ENCODE peak calls at places on chromosome 18, in four cellular contexts. H, R, T and Z are unnamed samples. For H3K4me1 and H3K9me3, the result is how much of the 10 kb centered on the place peaks cover.

GRCh38 chr18:58788971-58789797 is 75.5 kb upstream of the ZNF532 start:
- DNase-seq in R (no peak), T (no peak), H (peak), Z (no peak)

GRCh38 chr18:78857252-78858150 is 122.1 kb upstream of the SALL3 start:
- DNase-seq in H (no peak), T (no peak), R (no peak), Z (no peak)

GRCh38 chr18:21656402-21656801 is 44.3 kb downstream of the SNRPD1 start:
- DNase-seq in T (no peak), H (peak), R (no peak), Z (no peak)

GRCh38 chr18:79567481-79568147 is 112.0 kb upstream of the CTDP1 start:
- DNase-seq in H (peak), T (peak), R (peak), Z (no peak)

GRCh38 chr18:46477425-46478011 is 179.5 kb downstream of the LOXHD1 start:
- DNase-seq in R (no peak), T (no peak), H (no peak), Z (no peak)

GRCh38 chr18:48851563-48851962 is 99.2 kb downstream of the SMAD7 start:
- DNase-seq in R (peak), H (no peak), T (peak), Z (peak)

GRCh38 chr18:32711862-32712261 is 61.0 kb downstream of the KLHL14 start:
- DNase-seq in T (no peak), H (no peak), R (no peak), Z (no peak)

GRCh38 chr18:67104700-67105284 is 411.7 kb downstream of the DSEL start:
- DNase-seq in H (peak), T (peak), R (peak), Z (no peak)

GRCh38 chr18:3329471-3329870 is 67.5 kb downstream of the MYL12B start:
- DNase-seq in T (no peak), R (no peak), H (no peak), Z (no peak)

GRCh38 chr18:45920367-45920766 is 46.8 kb downstream of the EPG5 start:
- DNase-seq in R (peak), T (peak), H (peak), Z (no peak)

GRCh38 chr18:38496222-38496810 is 930.7 kb upstream of the CELF4 start:
- DNase-seq in H (no peak), R (no peak), T (no peak), Z (no peak)

GRCh38 chr18:45127395-45127794 is 446.7 kb downstream of the SETBP1 start:
- DNase-seq in R (no peak), H (no peak), T (no peak), Z (no peak)

GRCh38 chr18:63131106-63131943 is 188.2 kb downstream of the BCL2 start:
- DNase-seq in H (peak), R (no peak), T (no peak), Z (peak)

GRCh38 chr18:23828426-23828825 is 139.2 kb downstream of the LAMA3 start:
- DNase-seq in T (no peak), R (no peak), H (peak), Z (no peak)

GRCh38 chr18:28065031-28065792 is 111.7 kb downstream of the CDH2 start:
- DNase-seq in T (no peak), H (peak), R (no peak), Z (no peak)

GRCh38 chr18:10476430-10476829 is 22.0 kb downstream of the APCDD1 start:
- DNase-seq in R (no peak), T (no peak), H (peak), Z (no peak)

GRCh38 chr18:10474309-10474708 is 19.9 kb downstream of the APCDD1 start:
- DNase-seq in H (no peak), T (no peak), R (no peak), Z (no peak)

GRCh38 chr18:10477863-10478260 is 23.4 kb downstream of the APCDD1 start:
- DNase-seq in R (no peak), H (no peak), T (no peak), Z (no peak)

GRCh38 chr18:10477121-10477862 is 22.9 kb downstream of the APCDD1 start:
- DNase-seq in H (no peak), R (no peak), T (no peak), Z (no peak)

GRCh38 chr18:10475633-10476388 is 21.4 kb downstream of the APCDD1 start:
- DNase-seq in H (no peak), T (no peak), R (no peak), Z (no peak)
- H3K4me1 ChIP-seq in H (under half), T (under half), R (under half), Z (under half)

GRCh38 chr18:7367336-7367735 is 136.4 kb downstream of the LRRC30 start:
- DNase-seq in R (no peak), T (no peak), H (no peak), Z (no peak)
- H3K9me3 ChIP-seq in R (under half), T (under half), H (under half), Z (under half)

GRCh38 chr18:13220326-13220991 is 1.9 kb downstream of the LDLRAD4 start:
- DNase-seq in R (no peak), H (peak), T (no peak), Z (no peak)
- H3K4me1 ChIP-seq in R (half or more), H (under half), T (half or more), Z (under half)

GRCh38 chr18:14976736-14977430 is 228.9 kb downstream of the ANKRD30B start:
- DNase-seq in T (no peak), R (no peak), H (no peak), Z (no peak)

GRCh38 chr18:14971461-14972185 is 223.7 kb downstream of the ANKRD30B start:
- DNase-seq in H (no peak), R (no peak), T (no peak), Z (no peak)

GRCh38 chr18:14974088-14974487 is 226.1 kb downstream of the ANKRD30B start:
- DNase-seq in H (no peak), R (no peak), T (no peak), Z (no peak)

GRCh38 chr18:14975431-14975830 is 227.5 kb downstream of the ANKRD30B start:
- DNase-seq in H (no peak), T (no peak), R (no peak), Z (no peak)

GRCh38 chr18:14974576-14974975 is 226.6 kb downstream of the ANKRD30B start:
- DNase-seq in T (no peak), H (no peak), R (no peak), Z (no peak)
- H3K9me3 ChIP-seq in T (under half), H (under half), R (under half), Z (under half)

GRCh38 chr18:8978394-8978793 is 124.1 kb upstream of the NDUFV2 start:
- DNase-seq in H (no peak), R (no peak), T (no peak), Z (no peak)

GRCh38 chr18:8982416-8983183 is 119.9 kb upstream of the NDUFV2 start:
- DNase-seq in T (no peak), R (no peak), H (peak), Z (no peak)

GRCh38 chr18:8979258-8979988 is 123.1 kb upstream of the NDUFV2 start:
- DNase-seq in R (no peak), T (no peak), H (no peak), Z (no peak)

GRCh38 chr18:8977701-8978100 is 124.8 kb upstream of the NDUFV2 start:
- DNase-seq in R (no peak), T (no peak), H (no peak), Z (no peak)

DNA sequence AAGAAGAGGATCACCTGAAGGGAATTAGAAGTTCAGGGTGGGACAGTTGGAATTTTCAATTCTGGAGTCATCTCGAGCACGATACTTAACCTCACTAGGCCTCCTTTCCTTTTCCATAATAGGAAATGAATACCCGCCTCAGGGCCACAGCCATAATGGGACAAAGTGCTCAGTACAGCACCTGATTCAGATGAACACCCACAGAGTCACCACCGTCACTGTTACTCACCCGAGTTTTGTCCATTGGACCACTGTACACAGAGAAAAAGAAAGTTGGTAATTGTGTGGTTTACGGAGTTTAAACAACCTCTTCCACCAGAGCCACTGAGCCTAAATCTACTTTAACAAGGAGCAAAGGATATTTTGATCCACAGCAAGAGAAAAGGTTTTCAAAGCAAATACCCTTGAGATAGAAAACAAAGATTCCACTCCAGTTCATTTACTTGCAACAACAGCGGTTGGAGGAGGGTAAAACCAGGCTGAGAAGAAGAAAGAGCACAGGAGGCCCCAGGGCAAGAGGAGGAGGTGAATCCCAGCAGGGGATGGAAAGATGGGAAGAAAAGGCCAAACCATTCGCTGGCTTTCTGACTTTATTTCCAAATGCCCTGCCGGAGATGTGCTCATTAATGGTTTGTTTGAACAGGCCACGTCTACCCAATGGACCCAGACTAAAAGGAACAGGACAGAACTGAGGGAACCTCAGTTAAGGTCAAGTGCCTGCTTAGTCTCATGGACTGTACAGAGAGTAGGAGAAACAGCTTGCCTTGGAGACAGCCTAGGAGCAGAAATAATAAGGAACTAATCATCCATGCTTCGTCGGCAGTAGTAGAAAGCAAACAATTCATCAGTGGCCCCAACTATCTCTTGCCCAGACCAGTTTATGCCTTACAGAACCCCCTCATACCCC is 121.8 kb upstream of the NDUFV2 start:
- DNase-seq in H (no peak), R (no peak), T (no peak), Z (no peak)
- H3K4me1 ChIP-seq in H (under half), R (under half), T (under half), Z (under half)